ENCODE peak calls at places on chromosomes 7 and 10, in four cellular contexts. Q is breast epithelium, D is GM23338, W is neuronal stem cell. G is an unnamed sample. For H3K4me1, the result is how much of the 10 kb centered on the place peaks cover.

GRCh38 chr10:75746356-75746755 is 314.9 kb downstream of the LRMDA start:
- DNase-seq in Q (no peak), D (no peak), W (no peak), G (no peak)

GRCh38 chr10:13328588-13328987 is 19.5 kb downstream of the SEPHS1 start:
- DNase-seq in Q (no peak), D (no peak), W (no peak), G (no peak)

GRCh38 chr7:19491821-19492452 is 216.9 kb downstream of the POLR1F start:
- DNase-seq in Q (no peak), D (peak), W (no peak), G (peak)

GRCh38 chr10:103273026-103273425 is 3.9 kb upstream of the INA start:
- DNase-seq in Q (peak), D (no peak), W (no peak), G (no peak)

GRCh38 chr10:86411281-86411841 is 44.8 kb upstream of the GRID1 start:
- DNase-seq in Q (no peak), D (no peak), W (no peak), G (no peak)

GRCh38 chr10:114271779-114272167 is 32.7 kb downstream of the VWA2 start:
- DNase-seq in Q (peak), D (no peak), W (no peak), G (no peak)

GRCh38 chr10:74093530-74094164 is 57.0 kb downstream of the AP3M1 start:
- DNase-seq in Q (no peak), D (no peak), W (no peak), G (no peak)

GRCh38 chr7:156106107-156106426 is 293.8 kb upstream of the SHH start:
- DNase-seq in Q (no peak), D (no peak), W (no peak), G (no peak)

GRCh38 chr10:44183667-44184632 is 200.9 kb downstream of the CXCL12 start:
- DNase-seq in Q (no peak), D (no peak), W (no peak), G (no peak)

GRCh38 chr7:51930834-51931233 is 614.2 kb upstream of the COBL start:
- DNase-seq in Q (no peak), D (no peak), W (no peak), G (no peak)

GRCh38 chr7:5282464-5283316 is at the start of gene SLC29A4:
- DNase-seq in Q (no peak), D (no peak), W (no peak), G (no peak)

GRCh38 chr10:127376071-127376470 is 173.0 kb upstream of the NPS start:
- DNase-seq in Q (no peak), D (no peak), W (no peak), G (no peak)

GRCh38 chr10:76089626-76090185 is 658.3 kb downstream of the LRMDA start:
- DNase-seq in Q (no peak), D (no peak), W (no peak), G (no peak)

GRCh38 chr10:78777466-78778256 is 291.1 kb upstream of the ZMIZ1 start:
- DNase-seq in Q (no peak), D (no peak), W (no peak), G (no peak)

GRCh38 chr7:1663857-1664651 is 6.0 kb upstream of the ELFN1 start:
- DNase-seq in Q (no peak), D (peak), W (peak), G (no peak)

GRCh38 chr7:34837826-34838225 is 179.8 kb downstream of the NPSR1 start:
- DNase-seq in Q (no peak), D (no peak), W (no peak), G (no peak)

DNA sequence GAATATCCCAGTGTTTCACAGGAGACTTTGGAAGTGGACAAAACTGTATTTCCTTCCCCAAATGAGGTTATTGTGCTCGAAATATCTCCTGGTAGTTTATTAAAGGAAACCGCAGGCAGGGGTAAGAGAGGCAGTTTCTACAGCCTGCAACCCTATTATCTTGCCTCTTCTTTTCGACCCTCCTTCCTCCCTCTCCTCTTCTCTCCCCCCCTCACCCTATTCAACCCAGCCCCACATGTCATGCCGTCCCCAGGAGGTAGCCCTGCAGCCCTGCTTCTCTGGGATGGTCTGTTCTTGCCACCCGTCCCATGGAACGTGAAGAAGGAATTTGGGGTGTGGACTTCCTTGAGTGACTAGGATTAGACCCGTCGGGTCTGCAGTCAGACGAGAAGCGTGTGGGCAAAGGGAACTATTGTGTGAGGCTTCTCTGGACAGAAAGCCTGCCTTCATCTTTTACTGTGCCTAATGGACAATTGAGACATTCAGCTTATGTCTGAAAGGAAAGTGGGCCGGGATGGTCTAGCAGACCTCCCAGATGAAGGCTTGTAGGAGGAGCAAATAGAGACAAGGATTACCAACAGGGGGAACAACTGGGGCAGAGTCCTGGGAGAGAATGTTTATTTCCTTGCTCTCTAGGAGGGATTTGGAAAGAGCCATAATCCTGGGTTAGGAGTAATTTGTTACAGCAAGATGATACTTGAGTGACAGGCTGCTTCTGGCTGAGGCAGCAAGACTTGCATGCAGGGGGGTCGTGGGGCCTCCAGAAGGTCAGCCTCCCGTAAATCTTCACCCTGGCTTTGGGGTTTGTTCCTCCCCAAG is 77.7 kb downstream of the TCF7L2 start:
- DNase-seq in Q (no peak), D (peak), W (peak), G (no peak)
- H3K4me1 ChIP-seq in Q (under half), D (under half), W (under half), G (under half)

GRCh38 chr10:72260588-72261322 is 13.0 kb upstream of the DDIT4 start:
- DNase-seq in Q (peak), D (peak), W (peak), G (peak)

GRCh38 chr10:72260215-72260587 is 13.5 kb upstream of the DDIT4 start:
- DNase-seq in Q (no peak), D (no peak), W (no peak), G (no peak)

GRCh38 chr10:72259491-72260214 is 14.1 kb upstream of the DDIT4 start:
- DNase-seq in Q (no peak), D (peak), W (no peak), G (no peak)

GRCh38 chr10:72257051-72257892 is 16.5 kb upstream of the DDIT4 start:
- DNase-seq in Q (no peak), D (no peak), W (no peak), G (no peak)

DNA sequence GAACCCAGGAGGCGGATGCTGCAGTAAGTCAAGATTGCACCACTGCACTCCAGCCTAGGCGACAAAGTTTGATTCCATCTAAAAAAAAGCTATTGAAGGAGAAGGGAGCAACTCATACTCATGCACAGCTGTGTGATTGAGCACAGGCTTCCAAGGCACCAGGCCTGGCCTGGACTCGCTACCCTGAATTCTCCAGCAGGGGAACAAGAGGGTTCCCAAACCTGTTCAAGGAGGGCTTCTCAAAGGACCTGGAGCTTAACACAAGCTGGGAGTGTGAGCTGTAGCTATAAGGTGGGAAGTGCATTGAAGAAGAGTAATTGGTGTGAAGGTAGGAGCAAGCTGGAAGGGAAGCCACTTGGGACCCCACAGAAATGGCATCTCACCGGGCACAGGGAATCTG is 15.1 kb upstream of the DDIT4 start:
- DNase-seq in Q (no peak), D (peak), W (no peak), G (no peak)
- H3K27ac ChIP-seq in Q (peak), D (no peak), W (no peak), G (no peak)

DNA sequence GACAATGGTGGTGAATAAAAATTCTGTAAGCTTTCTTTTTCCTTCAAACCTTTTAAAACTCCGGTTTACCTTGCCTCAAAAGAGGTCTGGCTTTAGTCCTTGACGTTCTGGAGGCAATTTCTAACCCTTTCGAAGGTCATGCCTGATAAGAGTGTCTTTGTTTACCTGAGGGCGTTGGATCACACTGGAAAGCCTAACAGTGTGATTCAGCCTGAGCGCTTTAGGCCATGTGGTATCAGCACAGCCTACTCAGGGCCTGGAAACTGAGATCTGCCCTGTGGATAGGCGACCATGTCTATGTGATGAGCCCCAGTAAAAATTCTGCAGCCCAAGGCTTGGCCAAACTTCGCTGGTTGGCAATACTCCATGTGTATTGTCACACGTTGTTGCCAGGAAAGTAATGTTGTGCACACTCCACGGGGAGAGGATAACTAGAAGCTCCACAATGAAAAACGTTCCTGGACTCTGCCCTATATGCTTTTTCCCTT is 10.7 kb downstream of the CCDC6 start:
- DNase-seq in Q (no peak), D (no peak), W (no peak), G (no peak)
- H3K4me1 ChIP-seq in Q (under half), D (half or more), W (under half), G (under half)

DNA sequence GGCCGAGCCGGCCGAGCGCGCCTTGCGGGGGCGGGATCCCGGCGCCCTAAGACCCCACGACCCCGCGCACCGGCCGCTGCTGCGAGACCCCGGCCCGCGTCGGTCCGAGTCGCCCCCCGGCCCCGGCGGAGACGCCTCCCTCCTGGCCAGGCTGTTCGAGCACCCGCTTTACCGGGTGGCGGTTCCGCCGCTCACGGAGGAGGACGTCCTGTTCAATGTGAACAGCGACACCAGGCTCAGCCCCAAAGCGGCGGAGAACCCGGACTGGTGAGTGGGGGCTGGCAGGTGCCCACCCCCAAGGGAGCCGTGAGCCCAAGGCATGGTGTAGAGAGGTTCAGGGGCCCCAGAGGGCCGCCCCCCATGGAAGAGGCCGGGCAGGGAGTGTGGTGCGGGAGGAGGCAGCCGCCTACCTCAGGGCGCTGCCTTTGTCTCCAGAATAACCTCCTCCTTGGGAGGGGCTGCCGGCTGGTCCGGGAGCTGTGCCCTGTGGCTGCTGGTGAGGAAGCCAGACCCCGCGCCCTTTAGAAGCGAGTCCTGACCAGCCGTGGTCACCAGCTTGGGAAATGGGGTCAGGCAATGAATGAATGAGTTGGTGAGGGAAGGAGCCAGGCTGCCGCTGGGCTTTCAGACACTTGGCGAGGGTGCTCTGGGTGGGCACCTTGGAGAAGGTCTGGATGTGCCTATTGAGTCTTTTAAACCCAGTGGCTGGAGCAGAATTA is 1.3 kb downstream of the FAM20C start:
- DNase-seq in Q (no peak), D (peak), W (no peak), G (no peak)
- H3K27ac ChIP-seq in Q (peak), D (no peak), W (no peak), G (no peak)

GRCh38 chr7:55131421-55131929 is 112.7 kb downstream of the EGFR start:
- DNase-seq in Q (no peak), D (no peak), W (peak), G (no peak)
- H3K4me1 ChIP-seq in Q (under half), D (under half), W (under half), G (under half)

DNA sequence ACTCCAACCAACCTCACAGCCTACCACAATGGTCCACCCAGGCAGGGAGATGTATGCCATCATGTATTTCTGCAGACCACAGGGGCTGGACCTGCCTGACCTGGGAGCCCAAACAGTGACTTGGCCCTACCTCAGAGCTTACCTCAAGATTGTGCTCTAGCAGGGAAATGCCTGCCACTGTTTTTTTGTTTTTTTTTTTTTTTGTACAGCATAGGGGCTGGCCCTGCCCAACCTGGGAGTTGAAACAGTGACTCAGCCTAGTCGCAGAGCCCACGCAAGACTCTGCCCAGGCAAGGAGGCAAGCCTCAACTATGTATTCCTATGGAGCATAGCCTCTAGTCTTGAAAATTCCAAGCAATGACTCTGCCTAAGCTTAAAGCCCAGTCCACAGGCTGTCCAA is 39.3 kb upstream of the CDK6 start:
- DNase-seq in Q (no peak), D (no peak), W (no peak), G (no peak)
- H3K27ac ChIP-seq in Q (no peak), D (no peak), W (no peak), G (no peak)

DNA sequence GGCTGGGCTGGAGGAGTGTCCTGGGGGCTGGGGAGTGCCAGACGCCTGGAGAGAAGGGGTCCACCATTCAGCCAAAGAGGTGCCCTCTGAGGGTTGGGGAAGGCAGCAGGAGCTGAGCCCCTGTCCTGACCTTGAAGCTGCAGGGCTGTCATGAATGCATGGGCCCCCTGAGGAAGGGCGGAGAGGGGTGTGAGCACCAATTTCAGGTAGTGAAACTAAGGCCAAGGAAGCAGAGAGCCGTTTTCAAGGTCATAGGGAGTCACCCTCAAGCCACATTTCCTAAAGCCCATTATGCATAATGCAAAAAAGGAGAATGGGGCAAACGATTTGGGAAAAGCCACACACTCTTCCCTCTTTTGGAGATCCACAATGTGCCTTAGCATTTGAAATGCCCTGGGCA is 37.2 kb downstream of the FIGNL1 start:
- DNase-seq in Q (no peak), D (no peak), W (no peak), G (no peak)
- H3K4me1 ChIP-seq in Q (under half), D (under half), W (under half), G (under half)

GRCh38 chr7:47786557-47787248 is 161.6 kb downstream of the PKD1L1 start:
- DNase-seq in Q (peak), D (peak), W (peak), G (no peak)

GRCh38 chr7:47785923-47786556 is 162.2 kb downstream of the PKD1L1 start:
- DNase-seq in Q (no peak), D (no peak), W (no peak), G (no peak)

GRCh38 chr7:47791682-47792081 is 156.6 kb downstream of the PKD1L1 start:
- DNase-seq in Q (no peak), D (no peak), W (no peak), G (no peak)

GRCh38 chr7:47787249-47788069 is 160.8 kb downstream of the PKD1L1 start:
- DNase-seq in Q (no peak), D (no peak), W (no peak), G (no peak)

GRCh38 chr7:47788083-47788482 is 160.2 kb downstream of the PKD1L1 start:
- DNase-seq in Q (no peak), D (no peak), W (no peak), G (no peak)
- H3K27ac ChIP-seq in Q (no peak), D (no peak), W (no peak), G (no peak)

GRCh38 chr10:91804126-91804510 is 5.9 kb downstream of the TNKS2 start:
- DNase-seq in Q (no peak), D (no peak), W (no peak), G (no peak)

GRCh38 chr10:91800756-91801155 is 2.5 kb downstream of the TNKS2 start:
- DNase-seq in Q (no peak), D (no peak), W (no peak), G (no peak)

GRCh38 chr10:91800192-91800591 is 2.0 kb downstream of the TNKS2 start:
- DNase-seq in Q (no peak), D (no peak), W (no peak), G (no peak)

GRCh38 chr10:91805110-91805825 is 7.0 kb downstream of the TNKS2 start:
- DNase-seq in Q (no peak), D (no peak), W (no peak), G (no peak)

GRCh38 chr10:91803386-91804125 is 5.3 kb downstream of the TNKS2 start:
- DNase-seq in Q (no peak), D (no peak), W (no peak), G (no peak)
- H3K4me1 ChIP-seq in Q (under half), D (under half), W (under half), G (under half)

DNA sequence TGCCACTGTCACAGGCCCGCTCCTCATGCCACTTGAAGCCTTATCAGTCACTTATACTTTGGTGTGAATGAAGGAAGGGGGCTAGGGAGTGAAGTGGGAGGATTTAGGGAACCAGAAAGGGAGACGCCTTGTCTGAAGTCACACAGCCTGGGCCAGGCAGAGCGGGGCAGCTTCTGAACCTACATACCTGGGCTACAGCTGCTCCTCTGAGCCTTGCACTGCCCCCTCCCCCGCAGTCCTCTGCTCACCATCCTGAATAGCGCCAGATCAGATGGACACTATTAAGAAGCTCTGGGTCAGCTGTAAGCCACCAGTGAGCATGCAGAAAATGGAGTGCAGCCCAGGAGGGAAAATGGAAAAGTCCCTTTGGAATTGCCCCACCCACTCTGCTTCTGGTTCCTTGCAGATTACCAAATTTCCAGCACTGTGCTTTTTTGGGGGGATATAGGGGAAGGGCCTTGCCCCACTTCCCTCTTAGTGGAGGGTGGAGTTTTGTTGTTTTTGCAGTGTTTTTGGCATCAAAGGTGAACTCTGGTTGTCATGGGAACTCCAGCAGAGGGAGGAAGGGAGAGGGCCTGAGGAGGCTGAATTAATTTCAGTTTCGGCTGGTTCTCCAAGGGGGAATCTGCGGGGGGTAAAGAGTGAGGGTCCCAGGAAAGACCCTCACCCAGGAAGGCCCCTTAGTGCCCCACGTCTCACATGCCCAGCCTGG is 34.9 kb upstream of the ADCYAP1R1 start:
- DNase-seq in Q (no peak), D (no peak), W (no peak), G (no peak)
- H3K27ac ChIP-seq in Q (no peak), D (no peak), W (no peak), G (no peak)